ENCODE peak calls at places on chromosome 19, in six cellular contexts. M is tibial nerve, R is H9, I is transverse colon, C is IMR-90, V is A673. F is an unnamed sample.

GRCh38 chr19:3243851-3244700 is 19.6 kb downstream of the CELF5 start:
- DNase-seq in M (no peak), R (peak; percentile 64), I (peak; percentile 27), C (peak; percentile 56), V (peak; percentile 76), F (peak; percentile 70)

GRCh38 chr19:43777163-43777700 is 3.5 kb downstream of the KCNN4 start:
- DNase-seq in M (no peak), R (no peak), I (no peak), C (peak; percentile 36), V (peak; percentile 58), F (peak; percentile 46)

GRCh38 chr19:38100589-38100988 is 123.4 kb downstream of the DPF1 start:
- DNase-seq in M (no peak), R (no peak), I (no peak), C (no peak), V (no peak), F (no peak)

GRCh38 chr19:52229524-52229923 is 39.7 kb downstream of the PPP2R1A start:
- DNase-seq in M (no peak), R (no peak), I (no peak), C (no peak), V (no peak), F (no peak)

GRCh38 chr19:6125571-6125989 is 9.9 kb upstream of the ACSBG2 start:
- DNase-seq in M (peak; percentile 41), R (peak; percentile 81), I (peak; percentile 71), C (peak; percentile 77), V (peak; percentile 86), F (peak; percentile 89)

GRCh38 chr19:14943601-14944000 is 2.3 kb downstream of the OR7C2 start:
- DNase-seq in M (no peak), R (no peak), I (no peak), C (no peak), V (no peak), F (peak; percentile 27)

GRCh38 chr19:18440421-18440877 is 2.5 kb upstream of the ISYNA1 start:
- DNase-seq in M (no peak), R (no peak), I (no peak), C (no peak), V (peak; percentile 65), F (no peak)

GRCh38 chr19:46704379-46705076 is 12.4 kb downstream of the PRKD2 start:
- DNase-seq in M (peak; percentile 91), R (peak; percentile 88), I (peak; percentile 81), C (no peak), V (peak; percentile 70), F (peak; percentile 58)

GRCh38 chr19:46678110-46678732 is 17.2 kb upstream of the DACT3 start:
- DNase-seq in M (no peak), R (peak; percentile 91), I (no peak), C (no peak), V (peak; percentile 70), F (peak; percentile 15)

GRCh38 chr19:58571575-58571947 is 1.6 kb downstream of the MZF1 start:
- DNase-seq in M (no peak), R (no peak), I (peak; percentile 6), C (no peak), V (no peak), F (no peak)

DNA sequence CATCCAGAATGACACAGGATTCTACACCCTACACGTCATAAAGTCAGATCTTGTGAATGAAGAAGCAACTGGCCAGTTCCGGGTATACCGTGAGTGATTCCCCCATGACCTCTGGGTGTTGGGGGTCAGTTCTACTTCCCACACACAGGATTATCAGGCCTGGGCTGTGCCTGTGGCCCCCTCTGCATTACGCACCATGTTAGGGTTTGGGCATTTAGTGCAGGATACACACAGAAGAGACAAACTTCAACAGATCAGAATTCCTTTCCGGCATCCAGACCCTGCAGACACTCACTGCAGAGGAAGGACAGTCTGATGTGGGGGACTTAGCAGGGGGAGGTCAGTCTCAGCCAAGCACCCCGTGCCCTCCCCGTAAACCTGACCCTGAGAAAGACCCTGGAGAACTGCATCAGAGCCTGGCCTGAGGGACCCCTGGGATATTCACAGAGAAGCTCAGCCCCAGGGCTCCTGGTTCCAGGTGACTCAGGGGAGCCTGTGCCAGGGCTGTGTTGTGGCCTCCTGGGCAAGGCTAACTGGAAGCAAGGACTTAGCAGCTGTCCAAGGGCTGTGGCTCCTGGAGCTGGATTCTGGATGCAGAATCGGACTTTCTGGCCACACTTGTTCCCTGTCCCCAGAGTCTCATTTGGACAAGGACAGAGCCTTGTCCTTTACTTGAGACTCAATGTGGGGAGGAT is 1.7 kb downstream of the CEACAM5 start:
- DNase-seq in M (no peak), R (no peak), I (peak; percentile 22), C (no peak), V (no peak), F (no peak)
- H3K9me3 ChIP-seq in M (peaks cover 7% of the 10 kb centered on the region), R (peaks cover 9% of the 10 kb centered on the region), I (no peaks in the 10 kb centered on the region), C (no peaks in the 10 kb centered on the region), V (no peaks in the 10 kb centered on the region), F (no peaks in the 10 kb centered on the region)

GRCh38 chr19:29667390-29667783 is 2.1 kb downstream of the PLEKHF1 start:
- DNase-seq in M (no peak), R (no peak), I (no peak), C (no peak), V (no peak), F (no peak)

GRCh38 chr19:29666634-29667389 is 1.6 kb downstream of the PLEKHF1 start:
- DNase-seq in M (peak; percentile 70), R (peak; percentile 73), I (peak; percentile 55), C (peak; percentile 64), V (peak; percentile 82), F (peak; percentile 88)

GRCh38 chr19:29670255-29670654 is 5.0 kb downstream of the PLEKHF1 start:
- DNase-seq in M (no peak), R (no peak), I (no peak), C (no peak), V (no peak), F (no peak)

GRCh38 chr19:29667941-29668340 is 2.7 kb downstream of the PLEKHF1 start:
- DNase-seq in M (no peak), R (no peak), I (peak; percentile 56), C (no peak), V (no peak), F (no peak)

DNA sequence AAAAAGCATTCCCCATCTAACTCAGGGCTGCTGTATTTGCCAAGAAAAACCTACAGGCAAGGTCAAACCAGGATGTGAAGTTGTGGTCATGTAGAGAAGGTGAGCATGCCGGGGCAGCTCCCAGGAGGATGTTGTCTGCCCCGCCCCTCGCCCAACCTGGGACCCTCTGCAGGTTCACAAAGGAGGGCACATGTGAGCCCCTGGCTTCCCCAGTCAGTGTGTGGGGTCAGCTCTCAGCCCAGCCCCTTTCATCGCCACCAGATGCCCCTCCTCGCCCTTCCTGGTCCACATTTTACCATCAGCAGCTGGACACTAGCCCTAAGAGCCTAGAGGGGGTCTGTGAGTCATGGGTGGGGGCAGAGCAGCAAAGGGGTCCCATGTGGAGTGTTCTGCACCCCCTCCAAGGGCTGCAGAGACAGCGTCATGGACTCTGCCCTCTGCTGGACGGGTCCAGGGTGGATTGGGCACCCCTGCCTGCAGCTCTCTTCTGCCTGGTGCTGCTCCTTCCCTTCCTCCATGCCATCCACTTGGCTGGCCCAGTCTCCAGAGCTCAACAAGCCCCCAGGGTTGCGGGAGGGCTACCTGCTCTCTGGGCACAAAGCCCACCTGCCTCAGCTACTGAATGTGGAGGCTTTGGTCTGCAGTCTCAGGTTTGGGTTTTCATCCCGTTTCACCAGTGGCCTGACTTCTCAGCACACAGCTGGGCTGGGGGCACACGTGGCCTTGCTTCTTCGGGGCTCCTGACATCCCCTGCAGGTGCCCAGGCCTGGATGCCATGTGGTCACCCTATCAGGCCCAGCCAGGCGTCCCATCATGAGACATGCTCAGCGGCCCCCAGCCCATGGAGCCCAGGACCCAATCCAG is 3.7 kb downstream of the PLEKHF1 start:
- DNase-seq in M (no peak), R (no peak), I (no peak), C (no peak), V (no peak), F (no peak)
- H3K4me1 ChIP-seq in M (peaks cover 85% of the 10 kb centered on the region), R (peaks cover 8% of the 10 kb centered on the region), I (peaks cover 42% of the 10 kb centered on the region), C (peaks cover 19% of the 10 kb centered on the region), V (peaks cover 18% of the 10 kb centered on the region), F (peaks cover 51% of the 10 kb centered on the region)

DNA sequence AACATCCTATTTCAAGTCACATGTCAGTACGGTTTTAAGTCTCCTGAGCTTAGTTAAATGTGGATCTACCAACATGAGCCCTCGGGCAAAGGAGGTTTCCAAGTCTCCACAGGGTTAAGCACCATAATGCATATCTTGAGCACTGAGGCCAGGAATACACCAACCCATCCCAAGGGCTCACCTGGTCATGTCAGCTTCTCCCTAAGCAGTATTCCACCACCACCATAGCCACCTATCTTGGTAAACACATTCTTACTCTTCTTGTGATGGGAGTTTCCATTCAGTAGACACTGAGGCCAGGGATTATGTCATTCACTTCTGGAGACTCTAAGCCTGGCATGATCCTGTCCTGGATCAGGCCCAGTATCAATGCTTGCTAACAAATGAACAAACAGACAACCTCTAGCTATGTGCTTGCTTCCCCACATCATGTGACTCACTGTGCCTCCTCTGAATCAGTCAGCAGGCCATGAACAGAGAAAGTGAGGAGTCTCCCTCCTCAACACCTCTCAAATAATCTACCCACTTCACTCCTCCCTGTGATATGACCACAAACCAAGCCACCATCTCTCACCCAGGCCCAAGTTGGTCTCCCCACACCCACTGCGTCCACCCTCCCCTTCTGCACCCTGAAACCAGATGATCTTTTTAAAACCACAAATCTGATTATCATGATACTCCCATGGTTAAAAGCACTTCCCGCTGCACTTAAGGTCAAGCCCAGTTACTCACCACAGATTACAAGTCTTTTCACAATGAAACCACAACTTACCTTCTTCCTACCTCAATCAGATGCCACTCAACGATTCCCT is 5.8 kb downstream of the PEG3 start:
- DNase-seq in M (no peak), R (no peak), I (no peak), C (no peak), V (no peak), F (no peak)
- H3K9me3 ChIP-seq in M (peaks cover 24% of the 10 kb centered on the region), R (peaks cover 74% of the 10 kb centered on the region), I (no peaks in the 10 kb centered on the region), C (peaks cover 47% of the 10 kb centered on the region), V (no peaks in the 10 kb centered on the region), F (no peaks in the 10 kb centered on the region)

GRCh38 chr19:53882391-53883050 is 524 bp downstream of the PRKCG start:
- DNase-seq in M (no peak), R (no peak), I (no peak), C (no peak), V (no peak), F (no peak)

GRCh38 chr19:53879145-53880037 is 2.6 kb upstream of the PRKCG start:
- DNase-seq in M (peak; percentile 88), R (peak; percentile 99), I (peak; percentile 91), C (peak; percentile 83), V (peak; percentile 97), F (peak; percentile 97)

GRCh38 chr19:53881482-53882390 is at the start of gene PRKCG:
- DNase-seq in M (no peak), R (peak; percentile 77), I (peak; percentile 71), C (no peak), V (peak; percentile 62), F (peak; percentile 64)

GRCh38 chr19:53878786-53879144 is 3.2 kb upstream of the PRKCG start:
- DNase-seq in M (no peak), R (no peak), I (no peak), C (no peak), V (no peak), F (no peak)

DNA sequence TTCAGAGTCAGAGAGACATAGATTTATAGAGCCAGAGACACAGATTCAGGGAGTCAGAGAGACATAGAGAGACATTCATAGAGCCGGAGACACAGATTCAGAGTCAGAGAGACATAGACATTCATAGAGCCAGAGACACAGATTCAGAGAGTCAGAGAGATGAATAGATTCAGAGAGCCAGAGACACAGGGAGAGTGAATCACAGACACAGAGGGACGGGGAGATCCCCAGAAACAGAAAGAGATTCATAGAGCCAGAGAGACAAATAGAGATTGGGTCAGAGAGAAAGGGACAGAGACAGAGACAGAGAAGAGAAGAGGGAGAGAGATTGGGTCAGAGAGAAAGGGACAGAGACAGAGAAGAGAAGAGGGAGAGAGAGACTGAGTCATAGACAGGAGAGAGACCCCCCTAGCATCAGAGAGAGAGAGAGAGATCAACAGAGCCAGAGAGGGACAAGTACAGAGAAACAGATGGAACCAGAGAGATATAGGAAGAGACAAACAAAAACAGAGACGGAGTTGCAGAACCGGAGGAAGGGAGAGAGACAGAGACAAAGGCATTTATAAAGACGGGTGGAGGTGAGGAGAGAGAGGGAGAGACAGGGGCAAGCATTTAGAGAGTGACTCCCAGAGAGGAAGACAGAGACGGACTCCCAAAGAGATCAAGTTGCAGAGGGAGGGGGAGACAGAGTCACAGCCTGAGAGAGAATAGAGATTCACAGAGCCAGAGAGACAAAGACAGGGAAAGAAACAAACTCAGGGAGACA is 1.1 kb upstream of the PRKCG start:
- DNase-seq in M (no peak), R (peak; percentile 70), I (no peak), C (no peak), V (no peak), F (no peak)
- H3K4me1 ChIP-seq in M (peaks cover 45% of the 10 kb centered on the region), R (no peaks in the 10 kb centered on the region), I (peaks cover 23% of the 10 kb centered on the region), C (peaks cover 5% of the 10 kb centered on the region), V (peaks cover 28% of the 10 kb centered on the region), F (peaks cover 14% of the 10 kb centered on the region)